ENCODE peak calls at places on chromosomes 7 and 10, in six cellular contexts. J is HepG2, L is aorta, S is MG63, X is neural progenitor cell, G is stomach. I is an unnamed sample. For H3K36me3 and H3K27me3, the result is how much of the 10 kb centered on the place peaks cover.

GRCh38 chr10:113463777-113464176 is 89.1 kb upstream of the HABP2 start:
- DNase-seq in G (no peak), X (no peak), S (no peak), L (no peak), J (peak), I (peak)

GRCh38 chr10:118569241-118569881 is 26.1 kb downstream of the PRLHR start:
- DNase-seq in X (no peak), J (no peak), G (no peak), L (no peak), S (peak), I (peak)

GRCh38 chr7:130878785-130879184 is 144.8 kb upstream of the KLF14 start:
- DNase-seq in J (no peak), X (no peak), S (no peak), L (no peak), G (no peak), I (no peak)

GRCh38 chr10:6144609-6145413 is 56.0 kb downstream of the RBM17 start:
- DNase-seq in L (peak), S (peak), G (peak), J (peak), X (peak), I (peak)

GRCh38 chr7:91579837-91580236 is 300.7 kb downstream of the MTERF1 start:
- DNase-seq in S (no peak), X (no peak), J (no peak), L (no peak), G (no peak), I (no peak)

GRCh38 chr10:24762161-24762924 is 38.7 kb upstream of the ARHGAP21 start:
- DNase-seq in X (no peak), G (no peak), S (no peak), J (no peak), L (no peak), I (peak)

GRCh38 chr7:157391036-157391710 is 54.4 kb downstream of the DNAJB6 start:
- DNase-seq in L (peak), X (no peak), G (no peak), J (no peak), S (no peak), I (no peak)

GRCh38 chr7:151736403-151736909 is 140.5 kb downstream of the PRKAG2 start:
- DNase-seq in X (peak), L (peak), S (peak), G (peak), J (peak), I (peak)

GRCh38 chr10:26946103-26946907 is 85.5 kb upstream of the ABI1 start:
- DNase-seq in G (no peak), L (no peak), S (no peak), X (no peak), J (no peak), I (no peak)

GRCh38 chr10:70578371-70578947 is 24.1 kb downstream of the PRF1 start:
- DNase-seq in J (peak), G (no peak), S (no peak), X (no peak), L (peak), I (peak)

GRCh38 chr7:37439282-37440021 is 9.2 kb downstream of the ELMO1 start:
- DNase-seq in S (no peak), L (no peak), X (no peak), G (no peak), J (no peak), I (no peak)

GRCh38 chr10:110828525-110828924 is 43.2 kb upstream of the PDCD4 start:
- DNase-seq in J (no peak), S (no peak), L (no peak), X (no peak), G (no peak), I (no peak)

GRCh38 chr7:12954374-12954773 is 266.9 kb downstream of the ARL4A start:
- DNase-seq in L (no peak), J (no peak), S (no peak), X (no peak), G (no peak), I (no peak)

GRCh38 chr7:44213206-44213871 is 12.6 kb downstream of the YKT6 start:
- DNase-seq in S (no peak), X (no peak), L (no peak), G (no peak), J (no peak), I (no peak)

GRCh38 chr7:95690367-95690947 is 81.9 kb upstream of the DYNC1I1 start:
- DNase-seq in G (no peak), X (peak), L (no peak), J (peak), S (peak), I (peak)

GRCh38 chr10:47348138-47348651 is at the start of gene RBP3:
- DNase-seq in J (no peak), G (no peak), L (peak), S (no peak), X (no peak), I (no peak)

GRCh38 chr10:121700416-121700815 is 102.2 kb upstream of the FGFR2 start:
- DNase-seq in J (no peak), S (no peak), G (no peak), X (no peak), L (no peak), I (no peak)

GRCh38 chr7:26083113-26083512 is 68.9 kb upstream of the NFE2L3 start:
- DNase-seq in L (no peak), J (no peak), S (no peak), G (no peak), X (peak), I (no peak)

GRCh38 chr10:55519264-55519663 is 718.2 kb upstream of the PCDH15 start:
- DNase-seq in X (no peak), J (no peak), S (no peak), L (no peak), G (no peak), I (no peak)

GRCh38 chr10:70528726-70529362 is 50.3 kb downstream of the PALD1 start:
- DNase-seq in L (peak), S (peak), X (peak), G (no peak), J (peak), I (peak)

GRCh38 chr7:47008461-47008860 is 573.5 kb downstream of the TNS3 start:
- DNase-seq in L (no peak), G (no peak), J (no peak), S (no peak), X (no peak), I (no peak)

GRCh38 chr10:3097160-3097559 is 29.8 kb downstream of the PFKP start:
- DNase-seq in X (no peak), J (no peak), S (no peak), L (no peak), G (no peak), I (no peak)

GRCh38 chr10:3095373-3096139 is 28.2 kb downstream of the PFKP start:
- DNase-seq in S (peak), J (peak), L (no peak), G (no peak), X (no peak), I (peak)

GRCh38 chr10:3093996-3094395 is 26.6 kb downstream of the PFKP start:
- DNase-seq in L (no peak), X (no peak), J (no peak), S (no peak), G (no peak), I (no peak)

GRCh38 chr10:3096149-3096548 is 28.8 kb downstream of the PFKP start:
- DNase-seq in L (no peak), G (no peak), J (no peak), S (peak), X (no peak), I (no peak)

GRCh38 chr10:3094565-3095168 is 27.3 kb downstream of the PFKP start:
- DNase-seq in G (no peak), X (peak), S (no peak), J (peak), L (no peak), I (no peak)
- H3K36me3 ChIP-seq in G (under half), X (under half), S (under half), J (under half), L (under half), I (under half)

DNA sequence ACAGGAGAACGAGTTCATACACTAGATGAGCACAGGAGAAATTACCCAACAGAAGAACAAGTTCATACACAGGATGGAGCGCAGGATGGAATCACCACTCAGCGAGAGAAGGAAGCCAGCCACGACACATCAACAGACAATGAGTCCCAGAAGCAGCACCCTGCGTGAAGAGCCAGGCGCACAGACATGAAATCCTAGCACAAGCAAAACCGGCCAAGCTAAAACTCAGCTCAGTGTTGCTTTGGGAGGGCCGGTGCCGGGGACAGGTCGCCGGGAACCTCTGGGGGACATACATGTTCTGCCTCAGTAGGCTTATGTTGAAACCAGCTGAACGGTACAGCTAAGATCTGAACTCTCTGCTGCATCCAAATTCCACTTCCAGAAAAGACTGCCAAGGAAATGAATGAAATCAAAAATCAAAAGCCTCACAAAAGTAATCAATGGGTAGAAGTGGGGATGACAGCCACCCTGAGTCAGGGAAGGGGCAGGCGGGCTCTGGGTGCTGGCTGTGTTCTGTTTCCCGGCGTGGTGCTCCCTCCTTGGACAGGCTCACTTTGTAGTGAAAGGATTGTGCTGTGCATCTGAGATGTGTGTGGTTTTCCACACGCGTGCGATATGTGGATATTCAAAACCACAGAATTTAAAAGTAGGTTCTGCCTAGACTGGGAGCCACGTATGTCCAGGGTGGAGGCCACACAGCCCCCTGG is 114.7 kb downstream of the PDGFA start:
- DNase-seq in G (peak), S (no peak), X (no peak), J (no peak), L (peak), I (no peak)
- H3K27me3 ChIP-seq in G (under half), S (under half), X (under half), J (half or more), L (under half), I (under half)

DNA sequence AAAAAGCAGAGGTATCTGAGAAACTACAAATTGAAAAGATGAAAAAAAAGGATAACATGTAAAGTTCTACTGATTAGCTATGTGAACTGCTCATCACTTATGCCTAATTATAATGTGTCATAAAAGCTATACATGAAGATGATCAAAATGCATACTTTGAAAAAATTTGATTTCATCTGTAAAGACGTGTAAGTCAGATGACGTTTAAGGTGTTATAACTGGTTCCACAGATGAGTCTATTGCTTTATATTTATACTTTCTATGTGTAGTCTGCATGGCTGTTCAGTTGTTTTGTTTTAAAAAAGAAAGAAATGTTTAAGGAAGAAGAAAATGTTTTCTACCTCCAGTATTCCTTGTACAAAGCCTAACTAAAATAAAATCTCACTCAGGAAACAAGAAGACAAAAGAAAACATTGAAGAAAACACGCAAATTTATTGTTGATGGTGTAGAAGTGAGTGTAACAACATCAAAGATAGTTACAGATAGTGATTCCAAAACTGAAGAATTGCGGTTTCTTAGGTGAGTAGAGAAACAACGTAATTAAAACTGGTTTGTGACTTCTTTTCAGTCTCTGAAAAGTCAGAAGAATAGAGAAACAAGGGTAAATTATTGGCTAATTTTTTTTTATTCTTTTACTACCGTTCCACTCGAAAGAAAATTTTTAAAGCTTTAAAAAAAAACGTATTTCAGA is 38.4 kb downstream of the SLK start:
- DNase-seq in X (no peak), L (no peak), J (no peak), G (no peak), S (no peak), I (no peak)
- H3K36me3 ChIP-seq in X (under half), L (under half), J (under half), G (half or more), S (under half), I (under half)

DNA sequence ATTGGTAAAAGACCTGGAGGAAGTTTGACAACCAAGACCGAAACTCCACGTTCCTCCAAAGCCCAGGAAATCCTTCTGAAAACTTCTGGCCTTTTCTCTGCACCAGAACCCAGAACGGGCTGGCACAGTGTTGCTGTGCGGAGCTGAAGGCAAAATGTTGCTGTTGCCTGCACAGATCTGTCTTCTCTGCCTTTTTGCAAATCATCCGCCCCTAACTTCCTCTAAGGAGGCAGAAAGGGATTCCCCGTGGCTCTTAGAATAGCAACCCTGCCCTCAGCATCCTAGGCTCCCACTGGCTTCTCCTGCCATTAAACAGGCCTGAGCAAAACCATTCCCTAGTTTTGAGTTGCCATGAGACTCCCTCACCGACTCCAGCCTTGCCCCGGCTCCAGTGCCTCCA is 44.9 kb downstream of the FIGNL1 start:
- DNase-seq in L (no peak), G (no peak), X (no peak), S (no peak), J (no peak), I (no peak)
- H3K27me3 ChIP-seq in L (under half), G (under half), X (under half), S (under half), J (under half), I (under half)

I was measured in fibroblast of lung.